ENCODE peak calls at places on chromosome 16, in seven cellular contexts. A, Y, P, W, I, K and G are unnamed samples.

GRCh38 chr16:85936761-85937343 is 37.9 kb downstream of the IRF8 start:
- DNase-seq in A (peak; percentile 31), Y (no peak), P (no peak), W (no peak), I (no peak), K (no peak), G (no peak)

GRCh38 chr16:85124636-85125346 is 12.5 kb upstream of the CIBAR2 start:
- DNase-seq in A (no peak), Y (no peak), P (no peak), W (no peak), I (no peak), K (no peak), G (peak; percentile 65)

GRCh38 chr16:79247386-79247785 is 353.2 kb downstream of the MAF start:
- DNase-seq in A (no peak), Y (no peak), P (no peak), W (no peak), I (no peak), K (no peak), G (no peak)

GRCh38 chr16:65624696-65625095 is 502.8 kb upstream of the CDH11 start:
- DNase-seq in A (peak; percentile 8), Y (no peak), P (no peak), W (no peak), I (peak; percentile 20), K (no peak), G (no peak)

GRCh38 chr16:85072947-85073346 is 39.3 kb downstream of the CIBAR2 start:
- DNase-seq in A (peak; percentile 44), Y (no peak), P (no peak), W (no peak), I (peak; percentile 95), K (no peak), G (peak; percentile 92)

GRCh38 chr16:86211800-86212199 is 298.5 kb upstream of the FOXF1 start:
- DNase-seq in A (no peak), Y (no peak), P (no peak), W (no peak), I (no peak), K (no peak), G (no peak)

GRCh38 chr16:1691276-1691675 is 13.2 kb downstream of the JPT2 start:
- DNase-seq in A (peak; percentile 66), Y (peak; percentile 70), P (no peak), W (no peak), I (peak; percentile 32), K (no peak), G (no peak)

GRCh38 chr16:78407191-78407590 is 307.7 kb downstream of the WWOX start:
- DNase-seq in A (peak; percentile 22), Y (no peak), P (no peak), W (no peak), I (peak; percentile 79), K (no peak), G (no peak)

GRCh38 chr16:5885521-5885920 is 787.9 kb upstream of the EEF2KMT start:
- DNase-seq in A (peak; percentile 51), Y (no peak), P (no peak), W (no peak), I (no peak), K (no peak), G (no peak)

GRCh38 chr16:35570946-35571345 is 2111.5 kb downstream of the TP53TG3F start:
- DNase-seq in A (no peak), Y (no peak), P (no peak), W (no peak), I (no peak), K (no peak), G (no peak)

GRCh38 chr16:23920899-23921298 is 85.1 kb downstream of the PRKCB start:
- DNase-seq in A (no peak), Y (no peak), P (no peak), W (no peak), I (no peak), K (no peak), G (no peak)

GRCh38 chr16:13866073-13866472 is 53.9 kb upstream of the ERCC4 start:
- DNase-seq in A (peak; percentile 53), Y (peak; percentile 76), P (peak; percentile 32), W (peak; percentile 86), I (peak; percentile 90), K (peak; percentile 90), G (peak; percentile 82)

GRCh38 chr16:78005881-78006280 is 16.5 kb upstream of the CLEC3A start:
- DNase-seq in A (no peak), Y (no peak), P (no peak), W (no peak), I (no peak), K (no peak), G (no peak)

GRCh38 chr16:19810817-19811731 is 73.6 kb downstream of the GPRC5B start:
- DNase-seq in A (peak; percentile 84), Y (peak; percentile 82), P (no peak), W (peak; percentile 68), I (peak; percentile 60), K (peak; percentile 27), G (peak; percentile 76)

GRCh38 chr16:30028438-30029093 is 2.5 kb downstream of the TLCD3B start:
- DNase-seq in A (no peak), Y (no peak), P (no peak), W (no peak), I (no peak), K (peak; percentile 61), G (no peak)

GRCh38 chr16:53091508-53092211 is 36.9 kb downstream of the CHD9 start:
- DNase-seq in A (peak; percentile 92), Y (no peak), P (peak; percentile 76), W (no peak), I (peak; percentile 95), K (peak; percentile 43), G (peak; percentile 90)

DNA sequence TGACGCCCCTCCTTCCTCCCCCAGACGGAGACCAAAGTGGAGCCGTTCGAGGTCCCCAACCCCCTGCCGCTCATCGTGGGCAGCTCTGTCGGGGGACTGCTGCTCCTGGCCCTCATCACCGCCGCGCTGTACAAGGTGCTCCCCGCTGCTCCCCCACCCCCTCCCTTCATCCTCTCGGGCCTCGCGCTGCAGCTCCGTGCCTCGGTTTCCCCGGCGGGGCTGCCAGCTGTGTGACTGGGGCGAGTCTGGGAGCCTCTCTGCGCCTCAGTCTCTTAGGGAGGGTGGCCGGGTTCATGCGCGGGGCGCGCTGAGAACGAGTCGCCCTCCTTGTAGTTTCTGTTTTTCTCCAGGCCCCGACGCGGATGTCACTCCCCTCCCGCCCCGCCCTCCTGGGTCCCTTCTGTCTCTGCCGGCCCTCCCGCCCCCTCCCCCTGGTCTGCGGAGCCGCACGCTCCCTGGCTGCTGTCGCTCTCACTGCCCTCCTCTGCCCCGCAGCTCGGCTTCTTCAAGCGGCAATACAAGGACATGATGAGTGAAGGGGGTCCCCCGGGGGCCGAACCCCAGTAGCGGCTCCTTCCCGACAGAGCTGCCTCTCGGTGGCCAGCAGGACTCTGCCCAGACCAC is 23.7 kb upstream of the ITGAX start:
- DNase-seq in A (no peak), Y (no peak), P (no peak), W (no peak), I (no peak), K (no peak), G (peak; percentile 66)
- H3K4me3 ChIP-seq in A (no peak overlapping the region), Y (no peak overlapping the region), P (no peak overlapping the region), W (no peak overlapping the region), I (no peak overlapping the region), K (no peak overlapping the region), G (no peak overlapping the region)

DNA sequence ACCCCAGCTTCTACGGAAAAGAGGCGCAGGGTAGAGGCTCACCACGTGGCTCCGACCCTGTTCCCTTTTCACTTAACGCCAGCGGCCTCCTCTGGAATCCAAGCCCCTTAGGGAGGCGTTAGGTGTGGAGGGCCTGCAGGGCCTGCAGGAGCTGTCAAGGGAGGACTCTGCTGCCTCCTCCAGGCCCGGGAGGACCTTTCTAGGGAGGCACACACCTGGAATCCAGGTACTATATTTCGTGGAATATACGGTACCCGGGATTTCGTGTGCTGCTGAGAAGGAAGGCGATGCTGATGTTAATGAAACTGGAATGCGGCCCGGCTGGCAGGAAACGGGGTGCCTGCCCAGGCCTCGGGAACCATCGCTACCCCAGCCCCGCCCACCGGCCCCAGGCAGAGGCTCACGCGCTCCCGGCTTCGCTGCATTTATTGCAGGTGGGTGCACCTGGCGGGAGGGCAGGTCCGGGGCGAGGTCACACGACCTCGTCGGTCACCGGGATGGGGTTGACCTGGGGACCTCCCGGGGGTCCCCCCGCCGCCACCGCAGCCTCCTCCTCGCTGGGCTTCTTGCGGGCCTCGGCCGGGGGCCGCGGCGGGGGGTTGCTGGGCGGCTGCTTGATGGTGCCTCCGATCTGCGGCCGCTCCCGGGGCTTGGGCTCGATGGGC is 4.6 kb downstream of the IL17C start:
- DNase-seq in A (no peak), Y (no peak), P (no peak), W (no peak), I (no peak), K (no peak), G (no peak)
- H3K27ac ChIP-seq in A (no peak overlapping the region), Y (no peak overlapping the region), P (no peak overlapping the region), W (no peak overlapping the region), I (no peak overlapping the region), K (no peak overlapping the region), G (no peak overlapping the region)

DNA sequence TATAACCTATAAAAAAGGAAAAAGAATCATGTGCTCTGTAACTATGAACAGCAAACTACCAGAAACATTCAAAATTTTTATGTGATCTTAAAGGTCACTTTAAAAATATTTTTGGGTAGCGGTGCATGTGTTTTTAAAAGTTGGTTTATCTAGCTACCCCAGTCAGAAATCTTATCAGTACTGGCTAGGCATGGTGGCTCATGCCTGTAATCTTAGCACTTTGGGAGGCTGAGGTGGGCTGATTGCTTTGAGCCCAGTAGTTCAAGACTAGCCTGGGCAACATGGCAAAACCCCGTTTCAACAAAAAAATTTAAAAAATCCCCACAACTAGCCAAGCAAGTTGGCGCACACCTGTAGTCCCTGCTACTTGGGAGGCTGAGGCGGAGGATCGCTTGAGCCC is 3.7 kb downstream of the CAPNS2 start:
- DNase-seq in A (no peak), Y (no peak), P (no peak), W (no peak), I (no peak), K (no peak), G (no peak)
- H2AFZ ChIP-seq in A (no peak overlapping the region), Y (no peak overlapping the region), P (no peak overlapping the region), W (no peak overlapping the region), I (no peak overlapping the region), K (no peak overlapping the region), G (no peak overlapping the region)

GRCh38 chr16:57888128-57888527 is 82.8 kb downstream of the CNGB1 start:
- DNase-seq in A (no peak), Y (no peak), P (no peak), W (no peak), I (no peak), K (no peak), G (no peak)

GRCh38 chr16:57889111-57889510 is 81.8 kb downstream of the CNGB1 start:
- DNase-seq in A (no peak), Y (no peak), P (no peak), W (no peak), I (no peak), K (no peak), G (no peak)

GRCh38 chr16:57889522-57889921 is 81.4 kb downstream of the CNGB1 start:
- DNase-seq in A (no peak), Y (no peak), P (no peak), W (no peak), I (no peak), K (no peak), G (no peak)

GRCh38 chr16:57886427-57886826 is 84.1 kb upstream of the KIFC3 start:
- DNase-seq in A (no peak), Y (no peak), P (no peak), W (no peak), I (no peak), K (no peak), G (no peak)

GRCh38 chr16:57887711-57888110 is 83.2 kb downstream of the CNGB1 start:
- DNase-seq in A (no peak), Y (no peak), P (no peak), W (no peak), I (no peak), K (no peak), G (no peak)
- H3K4me3 ChIP-seq in A (no peak overlapping the region), Y (no peak overlapping the region), P (no peak overlapping the region), W (no peak overlapping the region), I (no peak overlapping the region), K (no peak overlapping the region), G (no peak overlapping the region)

GRCh38 chr16:11791144-11791828 is 5.8 kb downstream of the ZC3H7A start:
- DNase-seq in A (no peak), Y (no peak), P (no peak), W (peak; percentile 45), I (no peak), K (no peak), G (no peak)
- H3K27ac ChIP-seq in A (no peak overlapping the region), Y (no peak overlapping the region), P (no peak overlapping the region), W (peak overlapping the region; percentile 52), I (no peak overlapping the region), K (peak overlapping the region; percentile 98), G (no peak overlapping the region)